ENCODE peak calls at places on chromosome 7, in five cellular contexts. M, S, W, L and O are unnamed samples.

GRCh38 chr7:99971242-99971641 is 4.6 kb downstream of the AZGP1 start:
- DNase-seq in S (no peak), M (no peak), L (no peak), W (no peak), O (no peak)

GRCh38 chr7:77985232-77985973 is 186.8 kb downstream of the PHTF2 start:
- DNase-seq in L (no peak), M (no peak), W (no peak), S (no peak), O (no peak)

GRCh38 chr7:138465046-138465445 is 5.0 kb downstream of the TRIM24 start:
- DNase-seq in M (no peak), W (no peak), S (no peak), L (no peak), O (no peak)

GRCh38 chr7:85030893-85031292 is 156.0 kb downstream of the SEMA3D start:
- DNase-seq in M (no peak), S (peak; percentile 87), W (peak; percentile 22), L (no peak), O (no peak)

GRCh38 chr7:14767716-14768425 is 134.7 kb downstream of the DGKB start:
- DNase-seq in S (no peak), M (no peak), W (no peak), L (no peak), O (no peak)

GRCh38 chr7:22108151-22108845 is 162.6 kb upstream of the CDCA7L start:
- DNase-seq in L (no peak), S (no peak), M (no peak), W (no peak), O (no peak)

GRCh38 chr7:134462337-134462925 is 3.5 kb upstream of the AKR1B1 start:
- DNase-seq in L (no peak), S (peak; percentile 63), M (no peak), W (no peak), O (no peak)

GRCh38 chr7:154308928-154309327 is 256.7 kb downstream of the DPP6 start:
- DNase-seq in W (no peak), L (no peak), M (no peak), S (no peak), O (no peak)

GRCh38 chr7:27166475-27167169 is 1.3 kb upstream of the HOXA9 start:
- DNase-seq in M (no peak), S (no peak), W (no peak), L (no peak), O (no peak)

GRCh38 chr7:117164578-117164977 is 158.3 kb downstream of the WNT2 start:
- DNase-seq in L (no peak), W (no peak), S (no peak), M (no peak), O (no peak)

GRCh38 chr7:54179321-54180029 is 362.7 kb upstream of the VSTM2A start:
- DNase-seq in M (no peak), W (no peak), S (no peak), L (no peak), O (no peak)

GRCh38 chr7:155257482-155258232 is 40.0 kb upstream of the INSIG1 start:
- DNase-seq in L (no peak), M (no peak), W (no peak), S (peak; percentile 98), O (peak; percentile 75)

GRCh38 chr7:25707733-25708132 is 444.3 kb upstream of the NFE2L3 start:
- DNase-seq in S (peak; percentile 43), W (no peak), L (no peak), M (no peak), O (no peak)

GRCh38 chr7:47967708-47968107 is 11.7 kb downstream of the HUS1 start:
- DNase-seq in W (no peak), S (no peak), M (no peak), L (no peak), O (no peak)

GRCh38 chr7:12898004-12898403 is 210.6 kb downstream of the ARL4A start:
- DNase-seq in S (no peak), M (no peak), L (no peak), W (no peak), O (no peak)

GRCh38 chr7:128022631-128023532 is 8.4 kb downstream of the LRRC4 start:
- DNase-seq in L (no peak), M (no peak), S (no peak), W (no peak), O (no peak)

GRCh38 chr7:36648441-36648840 is 75.9 kb downstream of the AOAH start:
- DNase-seq in S (no peak), M (no peak), L (no peak), W (no peak), O (no peak)

GRCh38 chr7:26504417-26504816 is 212.8 kb downstream of the SNX10 start:
- DNase-seq in M (no peak), W (no peak), S (no peak), L (no peak), O (no peak)

GRCh38 chr7:71613316-71613715 is 481.4 kb downstream of the GALNT17 start:
- DNase-seq in M (no peak), S (no peak), L (no peak), W (no peak), O (no peak)

GRCh38 chr7:155808551-155809331 is 3.5 kb downstream of the SHH start:
- DNase-seq in M (no peak), W (no peak), S (no peak), L (peak; percentile 76), O (peak; percentile 86)